ENCODE peak calls at places on chromosomes 3 and 15, in seven cellular contexts. B is HepG2, D is PC-9, S is GM23248, J is GM23338, I is mesenchymal stem cell, M is astrocyte. R is an unnamed sample.

GRCh38 chr3:120214161-120214560 is 70.9 kb downstream of the GPR156 start:
- DNase-seq in B (no peak), M (peak), D (no peak), J (peak), I (peak), S (peak), R (no peak)

GRCh38 chr3:188707396-188708288 is 464.1 kb upstream of the TPRG1 start:
- DNase-seq in M (no peak), D (no peak), B (peak), S (no peak), J (no peak), I (no peak), R (no peak)

GRCh38 chr3:184003187-184003967 is 14.3 kb downstream of the ABCC5 start:
- DNase-seq in S (peak), M (peak), B (no peak), D (no peak), J (no peak), I (peak), R (no peak)

GRCh38 chr3:197306374-197307086 is 8.1 kb upstream of the DLG1 start:
- DNase-seq in J (no peak), D (no peak), S (peak), B (peak), I (peak), M (peak), R (no peak)

GRCh38 chr3:64188810-64189560 is 36.3 kb downstream of the PRICKLE2 start:
- DNase-seq in B (no peak), M (peak), D (peak), S (peak), J (no peak), I (peak), R (no peak)

GRCh38 chr3:9398715-9399708 is 1.6 kb downstream of the SETD5 start:
- DNase-seq in D (no peak), B (peak), S (peak), J (peak), I (peak), M (peak), R (no peak)

GRCh38 chr3:14222457-14222856 is 43.8 kb downstream of the LSM3 start:
- DNase-seq in M (no peak), I (no peak), B (no peak), D (no peak), J (no peak), S (no peak), R (no peak)

GRCh38 chr3:47404955-47405790 is 24.4 kb downstream of the PTPN23 start:
- DNase-seq in S (peak), J (no peak), M (peak), D (peak), B (no peak), I (no peak), R (peak)

GRCh38 chr15:79007066-79007465 is 62.2 kb upstream of the CTSH start:
- DNase-seq in S (peak), J (peak), D (no peak), M (no peak), I (peak), B (peak), R (peak)

GRCh38 chr3:114929971-114930732 is 216.9 kb downstream of the ZBTB20 start:
- DNase-seq in I (no peak), S (peak), D (no peak), M (no peak), J (no peak), B (no peak), R (no peak)

GRCh38 chr15:40984963-40985362 is 31.7 kb downstream of the CHAC1 start:
- DNase-seq in B (no peak), D (no peak), M (peak), J (no peak), S (peak), I (peak), R (no peak)
- H2AFZ ChIP-seq in B (no peak), D (no peak), M (no peak), J (no peak), S (no peak), I (no peak), R (no peak)

GRCh38 chr15:53389271-53389670 is 370.2 kb downstream of the WDR72 start:
- DNase-seq in I (no peak), S (no peak), M (no peak), D (no peak), B (no peak), J (no peak), R (no peak)
- H2AFZ ChIP-seq in I (no peak), S (no peak), M (no peak), D (no peak), B (no peak), J (no peak), R (no peak)

GRCh38 chr3:177356113-177356512 is 158.8 kb upstream of the TBL1XR1 start:
- DNase-seq in B (no peak), S (no peak), J (no peak), D (no peak), I (no peak), M (no peak), R (no peak)
- H2AFZ ChIP-seq in B (no peak), S (no peak), J (no peak), D (no peak), I (no peak), M (no peak), R (peak)

GRCh38 chr15:35062164-35063099 is 22.7 kb downstream of the NANOGP8 start:
- DNase-seq in D (no peak), M (no peak), S (peak), B (no peak), I (no peak), J (peak), R (no peak)

GRCh38 chr15:35071071-35071470 is 14.0 kb downstream of the NANOGP8 start:
- DNase-seq in B (no peak), J (no peak), M (no peak), I (no peak), S (no peak), D (no peak), R (no peak)

GRCh38 chr15:35068861-35069260 is 16.2 kb downstream of the NANOGP8 start:
- DNase-seq in D (no peak), M (no peak), S (no peak), B (no peak), I (no peak), J (no peak), R (no peak)

GRCh38 chr15:35066094-35066493 is 19.0 kb downstream of the NANOGP8 start:
- DNase-seq in B (no peak), I (no peak), D (no peak), J (no peak), M (no peak), S (no peak), R (no peak)

GRCh38 chr15:35067501-35068347 is 17.4 kb downstream of the NANOGP8 start:
- DNase-seq in J (no peak), S (no peak), M (no peak), I (peak), D (no peak), B (no peak), R (no peak)
- H2AFZ ChIP-seq in J (peak), S (peak), M (no peak), I (no peak), D (no peak), B (no peak), R (peak)

GRCh38 chr15:40941528-40942336 is 11.5 kb upstream of the CHAC1 start:
- DNase-seq in J (peak), M (peak), I (peak), S (peak), D (peak), B (peak), R (peak)

GRCh38 chr15:40938530-40938870 is 9.4 kb downstream of the DLL4 start:
- DNase-seq in I (no peak), B (no peak), S (no peak), D (no peak), M (no peak), J (no peak), R (no peak)

GRCh38 chr15:40941078-40941527 is 12.0 kb downstream of the DLL4 start:
- DNase-seq in D (no peak), S (no peak), I (no peak), M (no peak), B (no peak), J (no peak), R (no peak)

GRCh38 chr15:40937762-40938529 is 8.8 kb downstream of the DLL4 start:
- DNase-seq in J (peak), M (no peak), D (no peak), S (peak), I (no peak), B (no peak), R (no peak)

GRCh38 chr15:40939909-40940801 is 11.0 kb downstream of the DLL4 start:
- DNase-seq in B (no peak), S (no peak), I (no peak), J (no peak), M (no peak), D (no peak), R (no peak)
- H2AFZ ChIP-seq in B (no peak), S (peak), I (peak), J (no peak), M (peak), D (no peak), R (peak)

DNA sequence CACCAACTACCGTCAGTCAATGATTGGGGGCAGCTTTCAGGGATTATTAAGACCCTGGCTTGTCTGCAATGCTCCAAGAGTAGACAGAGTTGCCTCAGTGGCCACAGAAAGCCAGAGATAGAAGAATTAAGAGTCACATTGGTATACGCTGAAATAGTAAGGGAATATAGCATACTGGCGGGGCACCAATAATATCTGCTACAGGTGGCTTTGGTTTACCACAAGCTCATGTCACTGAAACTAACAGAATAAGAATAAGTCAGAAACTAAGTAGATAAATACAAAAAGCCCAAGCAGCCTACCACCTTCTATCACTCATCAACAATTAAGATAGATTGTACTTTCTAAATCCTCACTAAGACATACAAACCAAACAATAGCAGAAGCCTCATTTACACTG is 2.5 kb upstream of the FHIT start:
- DNase-seq in D (no peak), J (no peak), M (no peak), B (no peak), S (no peak), I (no peak), R (no peak)
- H2AFZ ChIP-seq in D (no peak), J (no peak), M (no peak), B (no peak), S (no peak), I (no peak), R (no peak)

GRCh38 chr15:66663664-66664063 is 38.4 kb upstream of the SMAD6 start:
- DNase-seq in I (no peak), M (no peak), J (no peak), B (no peak), D (no peak), S (no peak), R (no peak)
- H2AFZ ChIP-seq in I (no peak), M (no peak), J (no peak), B (no peak), D (no peak), S (no peak), R (no peak)

GRCh38 chr3:170727754-170728153 is 141.9 kb upstream of the SLC7A14 start:
- DNase-seq in J (no peak), I (no peak), S (no peak), D (no peak), M (no peak), B (no peak), R (peak)
- H2AFZ ChIP-seq in J (no peak), I (no peak), S (peak), D (peak), M (no peak), B (no peak), R (peak)

GRCh38 chr15:86183765-86184491 is 104.3 kb downstream of the AGBL1 start:
- DNase-seq in B (no peak), J (no peak), M (peak), D (no peak), I (no peak), S (no peak), R (no peak)
- H2AFZ ChIP-seq in B (no peak), J (no peak), M (no peak), D (no peak), I (no peak), S (no peak), R (no peak)